ENCODE peak calls at places on chromosomes 12 and 14, in ten cellular contexts. E is RWPE1, K is endothelial cell, B is sigmoid colon, L is body of pancreas, Y is WERI-Rb-1, P is neural progenitor cell, S is GM20000, M is breast epithelium, G is WTC11. V is an unnamed sample.

GRCh38 chr12:102965281-102966155 is 8.0 kb downstream of the ASCL1 start:
- DNase-seq in E (no peak), K (no peak), B (no peak), L (no peak), Y (no peak), P (peak), S (no peak), M (no peak), G (peak), V (no peak)

GRCh38 chr12:45122776-45123380 is 72.0 kb upstream of the DBX2 start:
- DNase-seq in E (peak), K (peak), B (no peak), L (no peak), Y (peak), P (peak), S (no peak), M (no peak), G (peak), V (peak)

GRCh38 chr12:54033980-54034783 is 1.3 kb downstream of the HOXC5 start:
- DNase-seq in E (no peak), K (no peak), B (no peak), L (no peak), Y (no peak), P (no peak), S (no peak), M (no peak), G (no peak), V (no peak)

GRCh38 chr14:59278111-59278510 is 89.6 kb downstream of the DAAM1 start:
- DNase-seq in E (peak), K (no peak), B (no peak), L (no peak), Y (no peak), P (no peak), S (no peak), M (no peak), G (no peak), V (peak)

GRCh38 chr12:81010641-81011040 is 67.2 kb upstream of the ACSS3 start:
- DNase-seq in E (no peak), K (no peak), B (no peak), L (no peak), Y (no peak), P (no peak), S (no peak), M (no peak), G (no peak), V (no peak)

GRCh38 chr14:36522347-36522971 is 2.4 kb upstream of the NKX2-1 start:
- DNase-seq in E (no peak), K (no peak), B (no peak), L (no peak), Y (no peak), P (peak), S (no peak), M (no peak), G (peak), V (no peak)

GRCh38 chr14:68309631-68310030 is 483.2 kb downstream of the ZFP36L1 start:
- DNase-seq in E (no peak), K (no peak), B (no peak), L (no peak), Y (no peak), P (no peak), S (no peak), M (no peak), G (no peak), V (no peak)

GRCh38 chr12:105382771-105383632 is 52.5 kb downstream of the C12orf75 start:
- DNase-seq in E (peak), K (peak), B (no peak), L (peak), Y (no peak), P (peak), S (peak), M (no peak), G (peak), V (peak)

GRCh38 chr12:54021432-54022013 is 6.7 kb upstream of the HOXC6 start:
- DNase-seq in E (no peak), K (peak), B (no peak), L (no peak), Y (peak), P (peak), S (no peak), M (peak), G (peak), V (peak)

GRCh38 chr12:124520258-124520657 is 47.2 kb downstream of the NCOR2 start:
- DNase-seq in E (peak), K (no peak), B (no peak), L (peak), Y (no peak), P (no peak), S (no peak), M (peak), G (no peak), V (peak)

GRCh38 chr12:72330291-72330690 is 58.1 kb downstream of the TRHDE start:
- DNase-seq in E (no peak), K (no peak), B (no peak), L (no peak), Y (no peak), P (peak), S (no peak), M (no peak), G (peak), V (no peak)

GRCh38 chr14:31207746-31208545 is at the start of gene HECTD1:
- DNase-seq in E (peak), K (peak), B (peak), L (peak), Y (peak), P (peak), S (peak), M (peak), G (peak), V (peak)

GRCh38 chr14:73741876-73742519 is 27.8 kb upstream of the PNMA1 start:
- DNase-seq in E (no peak), K (no peak), B (peak), L (no peak), Y (no peak), P (no peak), S (no peak), M (no peak), G (no peak), V (no peak)

GRCh38 chr14:64440494-64440893 is 24.8 kb upstream of the AKAP5 start:
- DNase-seq in E (no peak), K (no peak), B (no peak), L (no peak), Y (no peak), P (no peak), S (no peak), M (no peak), G (no peak), V (no peak)

GRCh38 chr12:51262758-51263177 is 7.4 kb downstream of the SMAGP start:
- DNase-seq in E (no peak), K (peak), B (no peak), L (peak), Y (peak), P (peak), S (no peak), M (no peak), G (peak), V (peak)

GRCh38 chr14:64060648-64061096 is 207.9 kb downstream of the SYNE2 start:
- DNase-seq in E (peak), K (peak), B (no peak), L (no peak), Y (peak), P (peak), S (no peak), M (no peak), G (peak), V (peak)

GRCh38 chr14:95323361-95323760 is 3.7 kb upstream of the CLMN start:
- DNase-seq in E (no peak), K (no peak), B (no peak), L (no peak), Y (no peak), P (no peak), S (no peak), M (no peak), G (no peak), V (no peak)

GRCh38 chr12:39145175-39145999 is 240.0 kb upstream of the CPNE8 start:
- DNase-seq in E (no peak), K (peak), B (peak), L (peak), Y (no peak), P (peak), S (peak), M (no peak), G (peak), V (no peak)

GRCh38 chr12:110676171-110676570 is 12.7 kb downstream of the HVCN1 start:
- DNase-seq in E (no peak), K (no peak), B (no peak), L (no peak), Y (no peak), P (no peak), S (no peak), M (no peak), G (no peak), V (no peak)

GRCh38 chr12:78086553-78087362 is 256.1 kb downstream of the NAV3 start:
- DNase-seq in E (no peak), K (no peak), B (no peak), L (no peak), Y (no peak), P (no peak), S (no peak), M (no peak), G (no peak), V (no peak)

GRCh38 chr14:60051690-60052324 is 39.9 kb upstream of the PCNX4 start:
- DNase-seq in E (no peak), K (no peak), B (no peak), L (no peak), Y (no peak), P (no peak), S (no peak), M (no peak), G (no peak), V (no peak)

GRCh38 chr12:15963271-15963670 is 52.1 kb downstream of the DERA start:
- DNase-seq in E (no peak), K (no peak), B (no peak), L (no peak), Y (no peak), P (no peak), S (no peak), M (no peak), G (no peak), V (no peak)

GRCh38 chr12:101697930-101698781 is 716 bp downstream of the CHPT1 start:
- DNase-seq in E (peak), K (peak), B (peak), L (peak), Y (peak), P (no peak), S (no peak), M (no peak), G (no peak), V (peak)

GRCh38 chr12:1046727-1047126 is 55.7 kb downstream of the ERC1 start:
- DNase-seq in E (no peak), K (no peak), B (no peak), L (no peak), Y (no peak), P (no peak), S (no peak), M (no peak), G (no peak), V (no peak)

GRCh38 chr14:105397350-105397931 is 897 bp upstream of the TEX22 start:
- DNase-seq in E (no peak), K (no peak), B (no peak), L (no peak), Y (peak), P (no peak), S (no peak), M (no peak), G (no peak), V (no peak)

GRCh38 chr14:96037891-96038557 is 1.1 kb upstream of the C14orf132 start:
- DNase-seq in E (peak), K (no peak), B (peak), L (peak), Y (no peak), P (no peak), S (no peak), M (no peak), G (no peak), V (no peak)

GRCh38 chr12:63862187-63863107 is 17.9 kb downstream of the SRGAP1 start:
- DNase-seq in E (no peak), K (no peak), B (no peak), L (peak), Y (no peak), P (no peak), S (no peak), M (no peak), G (no peak), V (peak)

GRCh38 chr14:54329082-54329695 is 67.6 kb upstream of the CDKN3 start:
- DNase-seq in E (peak), K (peak), B (no peak), L (peak), Y (peak), P (peak), S (peak), M (no peak), G (peak), V (peak)

GRCh38 chr12:116492703-116493324 is 66.4 kb upstream of the MAP1LC3B2 start:
- DNase-seq in E (peak), K (no peak), B (no peak), L (no peak), Y (no peak), P (no peak), S (no peak), M (no peak), G (no peak), V (no peak)

GRCh38 chr14:75985618-75986438 is at the start of gene IFT43:
- DNase-seq in E (peak), K (peak), B (peak), L (peak), Y (peak), P (peak), S (peak), M (peak), G (peak), V (peak)

GRCh38 chr14:98913967-98914620 is 357.9 kb downstream of the BCL11B start:
- DNase-seq in E (no peak), K (no peak), B (no peak), L (no peak), Y (no peak), P (no peak), S (no peak), M (no peak), G (no peak), V (no peak)

GRCh38 chr14:96564389-96564788 is 62.2 kb downstream of the PAPOLA start:
- DNase-seq in E (no peak), K (no peak), B (no peak), L (no peak), Y (no peak), P (no peak), S (no peak), M (no peak), G (no peak), V (no peak)

GRCh38 chr14:45990252-45990651 is 661.3 kb downstream of the RPL10L start:
- DNase-seq in E (no peak), K (no peak), B (no peak), L (no peak), Y (no peak), P (no peak), S (no peak), M (no peak), G (no peak), V (no peak)

GRCh38 chr14:100896369-100897060 is 7.0 kb downstream of the RTL1 start:
- DNase-seq in E (no peak), K (no peak), B (peak), L (no peak), Y (no peak), P (peak), S (no peak), M (peak), G (peak), V (no peak)

GRCh38 chr14:54946500-54946899 is 43.9 kb upstream of the GCH1 start:
- DNase-seq in E (no peak), K (no peak), B (no peak), L (no peak), Y (no peak), P (no peak), S (no peak), M (no peak), G (no peak), V (no peak)

GRCh38 chr12:108734200-108734906 is 3.0 kb upstream of the CORO1C start:
- DNase-seq in E (peak), K (no peak), B (no peak), L (peak), Y (no peak), P (no peak), S (peak), M (no peak), G (no peak), V (peak)

GRCh38 chr12:53532524-53533445 is 25.5 kb upstream of the NPFF start:
- DNase-seq in E (no peak), K (no peak), B (no peak), L (no peak), Y (no peak), P (no peak), S (no peak), M (no peak), G (no peak), V (no peak)

GRCh38 chr12:5083955-5084849 is 40.5 kb downstream of the KCNA5 start:
- DNase-seq in E (peak), K (peak), B (no peak), L (peak), Y (no peak), P (peak), S (peak), M (no peak), G (no peak), V (peak)

GRCh38 chr12:55703976-55704761 is 3.5 kb downstream of the ITGA7 start:
- DNase-seq in E (no peak), K (no peak), B (peak), L (no peak), Y (no peak), P (no peak), S (no peak), M (no peak), G (no peak), V (no peak)

GRCh38 chr12:55706840-55707671 is 648 bp downstream of the ITGA7 start:
- DNase-seq in E (no peak), K (no peak), B (no peak), L (no peak), Y (no peak), P (peak), S (no peak), M (no peak), G (peak), V (peak)

GRCh38 chr12:55704824-55705780 is 2.6 kb downstream of the ITGA7 start:
- DNase-seq in E (no peak), K (no peak), B (no peak), L (no peak), Y (no peak), P (no peak), S (no peak), M (no peak), G (no peak), V (no peak)

GRCh38 chr12:55707841-55708694 is at the start of gene ITGA7:
- DNase-seq in E (peak), K (peak), B (peak), L (peak), Y (peak), P (peak), S (peak), M (no peak), G (peak), V (peak)

GRCh38 chr12:55705802-55706402 is 1.8 kb downstream of the ITGA7 start:
- DNase-seq in E (no peak), K (peak), B (no peak), L (no peak), Y (peak), P (peak), S (peak), M (no peak), G (peak), V (peak)
- TF ChIP-seq CTCF in E (no peak), K (peak), B (peak), L (peak), Y (peak), P (peak), S (peak), M (no peak), G (peak), V (peak)

GRCh38 chr12:13405961-13406703 is 209.6 kb downstream of the EMP1 start:
- DNase-seq in E (no peak), K (no peak), B (no peak), L (no peak), Y (no peak), P (no peak), S (no peak), M (no peak), G (no peak), V (no peak)
- TF ChIP-seq CTCF in E (no peak), K (no peak), B (no peak), L (no peak), Y (no peak), P (no peak), S (no peak), M (no peak), G (no peak), V (no peak)

GRCh38 chr12:75560167-75560566 is 48.8 kb upstream of the KRR1 start:
- DNase-seq in E (peak), K (no peak), B (no peak), L (no peak), Y (no peak), P (no peak), S (peak), M (no peak), G (no peak), V (no peak)
- TF ChIP-seq CTCF in E (peak), K (no peak), B (no peak), L (peak), Y (peak), P (peak), S (no peak), M (peak), G (no peak), V (no peak)

DNA sequence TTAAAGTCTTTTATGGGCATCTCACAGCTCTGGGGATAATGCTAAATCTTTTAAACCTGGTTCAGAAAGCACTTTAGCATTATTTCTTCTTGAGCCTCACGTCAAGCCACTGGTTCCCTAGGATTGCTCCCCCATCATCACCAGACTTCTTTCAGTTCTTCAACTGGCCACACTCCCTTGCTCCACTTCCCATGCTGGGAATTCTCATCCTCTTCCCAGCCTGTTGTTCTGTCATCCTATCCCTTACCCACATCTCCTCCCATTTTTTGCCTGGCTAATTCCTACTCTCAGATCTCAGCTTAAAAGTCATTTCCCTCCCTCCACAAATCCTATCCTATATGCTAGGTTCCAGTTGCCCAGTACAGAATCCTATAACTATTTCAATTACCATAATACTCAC is 14.4 kb downstream of the FERMT2 start:
- DNase-seq in E (no peak), K (no peak), B (no peak), L (no peak), Y (peak), P (no peak), S (no peak), M (no peak), G (no peak), V (no peak)
- TF ChIP-seq CTCF in E (no peak), K (no peak), B (no peak), L (no peak), Y (no peak), P (no peak), S (no peak), M (no peak), G (no peak), V (no peak)

DNA sequence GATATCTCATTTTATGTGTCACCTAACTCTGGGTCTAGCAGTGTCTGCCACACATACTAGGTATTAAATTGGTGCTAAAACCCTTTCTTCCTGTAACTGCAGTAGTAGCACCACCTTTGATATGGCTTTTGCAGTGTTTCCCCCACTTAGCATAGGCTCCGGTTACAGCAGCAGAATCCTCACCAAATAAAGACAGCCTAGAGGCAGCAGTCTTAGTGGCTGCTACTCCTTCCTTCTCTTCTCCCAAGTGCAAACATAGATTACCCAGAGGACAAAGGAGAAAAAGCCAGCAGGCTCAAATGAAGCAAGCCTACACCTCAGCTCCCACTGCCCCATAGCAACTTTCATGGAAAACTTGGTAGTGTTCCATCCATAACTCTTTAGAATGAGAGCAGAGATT is 30.1 kb upstream of the ABCC9 start:
- DNase-seq in E (no peak), K (no peak), B (no peak), L (no peak), Y (no peak), P (peak), S (no peak), M (no peak), G (no peak), V (no peak)
- TF ChIP-seq CTCF in E (no peak), K (no peak), B (no peak), L (no peak), Y (no peak), P (no peak), S (no peak), M (no peak), G (no peak), V (no peak)

GRCh38 chr12:88153959-88154358 is 11.9 kb downstream of the TMTC3 start:
- DNase-seq in E (peak), K (no peak), B (no peak), L (no peak), Y (no peak), P (peak), S (no peak), M (no peak), G (no peak), V (peak)
- TF ChIP-seq CTCF in E (peak), K (peak), B (peak), L (peak), Y (no peak), P (peak), S (no peak), M (peak), G (no peak), V (peak)

V was measured in Calu3.